ENCODE peak calls at places on chromosome 16, in nine cellular contexts. F is neuronal stem cell; T is SK-N-SH; O is mesenchymal stem cell; B is tibial nerve; H is substantia nigra; Z is prostate gland; D is tibial artery; S is naive thymus-derived CD4-positive, alpha-beta T cell. K is an unnamed sample.

GRCh38 chr16:28182183-28182582 is 29.6 kb downstream of the XPO6 start:
- DNase-seq in Z (no peak), O (peak), H (no peak), S (no peak), T (no peak), B (no peak), F (no peak), D (no peak), K (no peak)

GRCh38 chr16:85428168-85428898 is 184.8 kb upstream of the GSE1 start:
- DNase-seq in B (no peak), Z (no peak), T (peak), D (no peak), O (no peak), S (no peak), F (no peak), H (no peak), K (no peak)

GRCh38 chr16:19700319-19700781 is 17.7 kb downstream of the KNOP1 start:
- DNase-seq in D (no peak), O (peak), Z (peak), F (no peak), S (no peak), T (no peak), B (no peak), H (no peak), K (no peak)

GRCh38 chr16:79713609-79714309 is 113.2 kb upstream of the MAF start:
- DNase-seq in D (no peak), B (no peak), H (no peak), F (no peak), S (no peak), O (no peak), Z (no peak), T (no peak), K (no peak)

GRCh38 chr16:11384956-11385586 is 39.8 kb downstream of the RMI2 start:
- DNase-seq in T (no peak), D (peak), Z (no peak), B (no peak), S (no peak), O (no peak), H (no peak), F (no peak), K (no peak)

GRCh38 chr16:60776311-60776710 is 1259.9 kb downstream of the CDH8 start:
- DNase-seq in F (no peak), O (no peak), S (no peak), T (no peak), B (no peak), Z (no peak), H (no peak), D (no peak), K (no peak)

GRCh38 chr16:71723537-71724319 is 773 bp downstream of the PHLPP2 start:
- DNase-seq in H (peak), Z (peak), T (peak), D (peak), B (peak), S (peak), O (peak), F (peak), K (peak)

GRCh38 chr16:71467810-71468209 is 5.8 kb upstream of the ZNF23 start:
- DNase-seq in B (no peak), Z (no peak), D (no peak), F (peak), O (peak), T (no peak), H (no peak), S (peak), K (no peak)

GRCh38 chr16:84617631-84618427 is at the start of gene COTL1:
- DNase-seq in B (peak), S (peak), D (peak), T (peak), O (peak), Z (peak), H (peak), F (peak), K (peak)

GRCh38 chr16:27270389-27270788 is 1.8 kb upstream of the NSMCE1 start:
- DNase-seq in O (no peak), D (no peak), T (no peak), F (no peak), H (no peak), S (no peak), B (no peak), Z (no peak), K (no peak)

GRCh38 chr16:31269541-31269940 is 9.8 kb downstream of the ITGAM start:
- DNase-seq in S (no peak), T (no peak), O (no peak), Z (no peak), H (no peak), F (no peak), B (no peak), D (no peak), K (no peak)

GRCh38 chr16:50438041-50438437 is 69.3 kb upstream of the BRD7 start:
- DNase-seq in O (no peak), D (no peak), H (no peak), F (no peak), Z (no peak), T (no peak), B (no peak), S (no peak), K (no peak)

GRCh38 chr16:46884513-46885293 is 541 bp downstream of the GPT2 start:
- DNase-seq in S (peak), B (no peak), Z (no peak), O (peak), D (no peak), H (peak), F (peak), T (peak), K (peak)

GRCh38 chr16:66269631-66270332 is 96.7 kb upstream of the CDH5 start:
- DNase-seq in O (no peak), S (no peak), F (no peak), Z (no peak), T (no peak), D (no peak), B (no peak), H (no peak), K (no peak)

GRCh38 chr16:12313902-12314621 is 337.5 kb downstream of the SNX29 start:
- DNase-seq in F (no peak), H (no peak), Z (no peak), T (no peak), B (no peak), O (no peak), S (no peak), D (no peak), K (no peak)

GRCh38 chr16:78628526-78628925 is 529.1 kb downstream of the WWOX start:
- DNase-seq in F (no peak), O (peak), Z (no peak), B (no peak), D (no peak), H (no peak), T (no peak), S (no peak), K (no peak)

GRCh38 chr16:19926449-19927390 is 42.1 kb upstream of the GPRC5B start:
- DNase-seq in Z (no peak), O (peak), D (no peak), B (no peak), F (no peak), S (no peak), H (no peak), T (no peak), K (no peak)

GRCh38 chr16:82023206-82023605 is 11.8 kb upstream of the HSD17B2 start:
- DNase-seq in H (no peak), O (no peak), B (no peak), Z (no peak), T (no peak), D (no peak), F (no peak), S (no peak), K (no peak)

GRCh38 chr16:28918698-28919097 is 6.3 kb downstream of the RABEP2 start:
- DNase-seq in S (no peak), Z (no peak), B (no peak), F (no peak), T (no peak), D (no peak), O (no peak), H (no peak), K (no peak)

GRCh38 chr16:75402821-75403475 is 30.4 kb downstream of the CFDP1 start:
- DNase-seq in Z (no peak), D (no peak), B (peak), O (peak), T (peak), S (peak), F (no peak), H (no peak), K (no peak)

GRCh38 chr16:11572301-11572995 is 14.3 kb downstream of the LITAF start:
- DNase-seq in D (peak), S (peak), Z (no peak), H (no peak), B (no peak), T (no peak), O (no peak), F (no peak), K (no peak)

GRCh38 chr16:67552476-67552875 is 9.8 kb upstream of the CTCF start:
- DNase-seq in T (no peak), D (no peak), B (no peak), H (no peak), Z (no peak), F (no peak), O (no peak), S (no peak), K (no peak)

GRCh38 chr16:50402298-50402895 is 33.6 kb upstream of the BRD7 start:
- DNase-seq in O (no peak), D (no peak), T (no peak), Z (no peak), B (no peak), H (no peak), S (no peak), F (no peak), K (no peak)

GRCh38 chr16:49740190-49740589 is 115.7 kb downstream of the ZNF423 start:
- DNase-seq in S (no peak), O (no peak), B (no peak), H (no peak), F (no peak), D (no peak), Z (no peak), T (no peak), K (no peak)

GRCh38 chr16:66701061-66701460 is 4.5 kb upstream of the CMTM4 start:
- DNase-seq in S (no peak), O (no peak), D (no peak), B (no peak), Z (no peak), F (no peak), T (no peak), H (no peak), K (no peak)

GRCh38 chr16:22373662-22374310 is 633 bp downstream of the CDR2 start:
- DNase-seq in F (peak), O (peak), B (peak), H (no peak), Z (peak), S (peak), D (peak), T (peak), K (no peak)

GRCh38 chr16:57781741-57782606 is 20.3 kb downstream of the KIFC3 start:
- DNase-seq in S (no peak), D (no peak), O (peak), H (no peak), B (no peak), F (no peak), Z (no peak), T (no peak), K (no peak)

GRCh38 chr16:84999200-84999599 is 12.1 kb downstream of the ZDHHC7 start:
- DNase-seq in Z (no peak), F (no peak), S (no peak), B (no peak), H (no peak), T (no peak), D (no peak), O (no peak), K (no peak)

GRCh38 chr16:57132470-57132869 is 40.1 kb downstream of the CPNE2 start:
- DNase-seq in F (no peak), Z (no peak), D (no peak), H (no peak), O (no peak), B (no peak), S (no peak), T (no peak), K (no peak)

GRCh38 chr16:53913082-53913870 is 209.3 kb downstream of the FTO start:
- DNase-seq in S (no peak), H (no peak), O (peak), Z (no peak), T (no peak), B (peak), F (no peak), D (no peak), K (no peak)

GRCh38 chr16:66247516-66248089 is 118.9 kb upstream of the CDH5 start:
- DNase-seq in F (no peak), H (no peak), S (no peak), D (peak), B (peak), T (no peak), Z (no peak), O (peak), K (no peak)

GRCh38 chr16:68892898-68893297 is 49.6 kb downstream of the TANGO6 start:
- DNase-seq in O (no peak), B (no peak), D (no peak), T (no peak), F (no peak), Z (no peak), S (no peak), H (no peak), K (no peak)

GRCh38 chr16:68898026-68898425 is 54.7 kb downstream of the TANGO6 start:
- DNase-seq in H (no peak), S (no peak), D (no peak), O (no peak), Z (no peak), F (no peak), B (no peak), T (peak), K (no peak)

GRCh38 chr16:68893710-68894705 is 50.7 kb downstream of the TANGO6 start:
- DNase-seq in Z (no peak), B (no peak), S (no peak), H (no peak), T (no peak), O (peak), F (peak), D (no peak), K (no peak)

GRCh38 chr16:68892214-68892613 is 48.9 kb downstream of the TANGO6 start:
- DNase-seq in S (no peak), H (no peak), F (no peak), D (no peak), O (no peak), T (no peak), Z (no peak), B (no peak), K (no peak)

DNA sequence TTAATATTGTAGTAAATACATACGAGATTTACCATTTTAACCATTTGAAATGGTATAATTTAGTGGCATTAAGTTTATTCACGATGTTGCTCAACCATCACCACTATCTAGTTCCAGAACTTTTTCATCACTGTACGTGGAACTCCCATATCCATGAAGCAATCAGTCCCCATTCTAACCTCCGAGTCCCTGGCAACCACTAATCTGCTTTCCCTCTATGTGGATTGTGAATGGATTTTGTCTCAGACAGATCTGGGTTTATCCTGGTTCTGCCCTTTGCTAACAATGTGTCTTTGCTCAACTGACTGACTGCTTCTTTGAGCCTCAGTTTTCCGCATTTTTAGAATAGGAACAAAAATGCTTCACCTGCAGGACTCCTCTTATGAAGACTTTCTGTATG is 51.4 kb downstream of the TANGO6 start:
- DNase-seq in Z (no peak), D (no peak), T (no peak), O (no peak), B (no peak), H (no peak), F (no peak), S (no peak), K (no peak)
- H3K27ac ChIP-seq in Z (no peak), D (no peak), T (no peak), O (no peak), B (no peak), H (no peak), F (no peak), S (no peak), K (no peak)

GRCh38 chr16:72938426-72939164 is 109.3 kb downstream of the ZFHX3 start:
- DNase-seq in T (no peak), H (no peak), F (no peak), B (peak), Z (peak), S (no peak), D (peak), O (peak), K (no peak)
- H3K27ac ChIP-seq in T (no peak), H (peak), F (peak), B (peak), Z (peak), S (no peak), D (peak), O (no peak), K (no peak)

GRCh38 chr16:1997591-1998359 is 8.0 kb downstream of the SYNGR3 start:
- DNase-seq in F (no peak), B (no peak), D (no peak), H (no peak), O (peak), Z (no peak), S (no peak), T (no peak), K (no peak)
- H3K27ac ChIP-seq in F (no peak), B (no peak), D (no peak), H (no peak), O (no peak), Z (no peak), S (no peak), T (no peak), K (no peak)

GRCh38 chr16:9134306-9134705 is 42.9 kb downstream of the HAPSTR1 start:
- DNase-seq in T (no peak), D (peak), H (no peak), S (no peak), B (no peak), Z (no peak), F (no peak), O (no peak), K (no peak)
- H3K27ac ChIP-seq in T (no peak), D (no peak), H (no peak), S (no peak), B (no peak), Z (no peak), F (no peak), O (no peak), K (no peak)

GRCh38 chr16:23433261-23433920 is 19.6 kb downstream of the COG7 start:
- DNase-seq in B (no peak), T (no peak), S (no peak), H (no peak), Z (peak), D (no peak), F (no peak), O (no peak), K (no peak)
- H3K27ac ChIP-seq in B (no peak), T (no peak), S (no peak), H (no peak), Z (no peak), D (no peak), F (no peak), O (no peak), K (no peak)

GRCh38 chr16:87363771-87364476 is 19.7 kb downstream of the FBXO31 start:
- DNase-seq in T (peak), O (peak), F (no peak), B (no peak), H (no peak), Z (no peak), D (no peak), S (no peak), K (no peak)
- H3K27ac ChIP-seq in T (peak), O (no peak), F (no peak), B (no peak), H (peak), Z (peak), D (no peak), S (peak), K (peak)

GRCh38 chr16:89326721-89327120 is 109.2 kb downstream of the ZNF778 start:
- DNase-seq in H (no peak), Z (no peak), D (peak), F (no peak), T (no peak), B (no peak), O (no peak), S (no peak), K (no peak)
- H3K27ac ChIP-seq in H (peak), Z (peak), D (peak), F (no peak), T (peak), B (no peak), O (no peak), S (peak), K (no peak)

GRCh38 chr16:716768-717325 is 1.9 kb downstream of the METRN start:
- DNase-seq in B (no peak), D (no peak), Z (no peak), H (no peak), O (no peak), S (no peak), T (no peak), F (no peak), K (no peak)

GRCh38 chr16:719815-720506 is 985 bp upstream of the ANTKMT start:
- DNase-seq in O (peak), F (no peak), S (no peak), B (no peak), H (no peak), Z (no peak), D (no peak), T (peak), K (no peak)

GRCh38 chr16:718922-719321 is 2.0 kb upstream of the ANTKMT start:
- DNase-seq in O (no peak), H (no peak), T (no peak), S (no peak), D (no peak), F (no peak), Z (no peak), B (no peak), K (no peak)

GRCh38 chr16:717651-718245 is 2.8 kb downstream of the METRN start:
- DNase-seq in T (no peak), S (no peak), B (no peak), F (no peak), D (no peak), H (no peak), Z (no peak), O (no peak), K (peak)

DNA sequence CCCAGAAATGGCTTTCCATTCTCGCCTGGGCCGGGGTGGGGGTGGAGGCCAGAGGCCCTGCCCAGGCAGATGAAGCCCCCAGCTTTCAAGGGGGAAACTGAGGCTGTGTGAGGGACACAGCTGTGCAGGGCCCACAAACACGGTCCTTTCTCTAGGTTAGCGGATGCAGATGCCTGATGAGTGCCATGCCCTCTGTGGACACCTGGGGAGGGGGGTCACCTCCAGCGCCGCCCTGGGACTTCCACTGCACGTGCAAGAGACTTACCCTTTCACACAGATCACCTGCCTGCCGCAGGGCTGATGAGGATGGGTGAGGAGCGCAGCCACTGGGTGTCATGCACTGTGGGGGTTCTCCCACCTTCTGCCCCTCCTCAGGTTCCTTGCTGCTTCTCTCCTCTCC is 2.6 kb upstream of the ANTKMT start:
- DNase-seq in O (no peak), S (no peak), T (no peak), B (no peak), D (no peak), H (no peak), Z (no peak), F (no peak), K (no peak)
- H3K27ac ChIP-seq in O (no peak), S (no peak), T (peak), B (peak), D (no peak), H (peak), Z (no peak), F (peak), K (peak)

DNA sequence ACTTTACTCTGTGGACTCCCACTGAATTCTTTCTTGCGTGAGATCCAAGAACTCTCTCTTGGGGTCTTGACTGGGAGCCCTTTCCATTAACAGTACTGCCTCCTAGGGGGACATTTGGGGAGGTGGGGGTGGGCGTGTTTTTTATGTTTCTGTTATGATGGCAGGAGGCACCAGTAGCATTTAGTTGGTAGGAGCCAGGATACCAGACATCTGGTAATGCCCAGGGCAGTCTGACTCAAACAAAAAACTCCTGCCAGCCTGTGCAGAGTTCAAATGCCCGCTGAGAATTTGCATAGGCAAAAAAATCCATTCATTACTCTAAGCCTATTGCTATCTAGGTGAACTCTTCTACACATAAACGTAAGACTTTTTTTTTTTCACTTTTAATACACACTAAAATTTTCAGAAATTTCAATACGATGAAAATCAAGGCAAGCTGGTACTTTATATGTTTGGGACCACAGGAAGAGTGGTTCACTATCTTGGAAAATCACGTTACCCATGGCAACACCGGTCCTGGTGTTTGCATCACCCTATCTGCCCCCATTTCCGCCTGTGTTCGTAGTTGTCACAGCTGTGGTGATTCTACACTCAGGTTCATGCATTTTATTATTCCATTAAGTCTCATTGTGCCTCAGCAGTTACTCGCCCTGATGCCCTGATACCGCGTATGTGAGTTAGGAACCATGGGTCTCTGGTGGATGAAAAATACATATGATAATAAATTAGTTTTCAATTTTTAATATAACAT is 121.1 kb upstream of the XYLT1 start:
- DNase-seq in D (no peak), O (no peak), B (no peak), F (no peak), H (no peak), S (no peak), T (peak), Z (no peak), K (no peak)
- H3K27ac ChIP-seq in D (no peak), O (no peak), B (peak), F (no peak), H (no peak), S (no peak), T (peak), Z (no peak), K (no peak)

GRCh38 chr16:29988346-29989075 is 6.9 kb downstream of the HIRIP3 start:
- DNase-seq in T (no peak), F (no peak), O (no peak), S (no peak), H (no peak), D (no peak), B (no peak), Z (no peak), K (no peak)
- H3K27ac ChIP-seq in T (no peak), F (no peak), O (no peak), S (no peak), H (no peak), D (no peak), B (no peak), Z (no peak), K (no peak)

K was measured in caudate nucleus.